ENCODE peak calls at places on chromosomes 7 and 10, in ten cellular contexts. X is NCI-H1092 treated with DMSO at 0.1 percent for 48 hours; O is T-helper 22 cell; R is GM20000; L is iris pigment epithelial cell; D is activated effector memory CD4-positive, alpha-beta T cell treated with Interleukin-2 at 50 U/mL for 16 hours; P is NCI-H2171; J is activated naive CD8-positive, alpha-beta T cell treated with anti-CD3 and anti-CD28 coated beads for 36 hours; E is kidney epithelial cell; W is SW480. B is an unnamed sample.

GRCh38 chr7:152571031-152571430 is 104.9 kb downstream of the XRCC2 start:
- DNase-seq in P (peak; percentile 94), J (no peak), O (no peak), R (no peak), W (no peak), D (no peak), E (no peak), L (no peak), X (peak; percentile 89), B (no peak)

GRCh38 chr10:98416989-98417388 is 2.0 kb upstream of the PYROXD2 start:
- DNase-seq in X (no peak), L (no peak), R (no peak), D (no peak), J (no peak), W (no peak), E (no peak), P (no peak), O (no peak), B (no peak)

GRCh38 chr10:28087675-28088351 is 88.9 kb upstream of the ODAD2 start:
- DNase-seq in L (peak; percentile 94), W (peak; percentile 31), P (no peak), X (no peak), O (no peak), J (no peak), E (no peak), D (no peak), R (no peak), B (no peak)

GRCh38 chr10:62388328-62388727 is 14.2 kb downstream of the ZNF365 start:
- DNase-seq in D (no peak), O (no peak), E (no peak), L (no peak), P (no peak), R (no peak), J (no peak), X (no peak), W (no peak), B (peak; percentile 27)

GRCh38 chr10:103479135-103479534 is at the start of gene CALHM3:
- DNase-seq in O (no peak), P (no peak), R (no peak), W (peak; percentile 90), L (no peak), D (no peak), X (no peak), J (no peak), E (no peak), B (no peak)

GRCh38 chr10:34613491-34613890 is 201.6 kb downstream of the PARD3 start:
- DNase-seq in W (no peak), E (no peak), O (no peak), D (no peak), P (no peak), J (no peak), R (no peak), L (no peak), X (no peak), B (no peak)

GRCh38 chr10:13105184-13105583 is 5.2 kb downstream of the OPTN start:
- DNase-seq in E (no peak), D (no peak), L (peak; percentile 60), O (no peak), X (no peak), P (no peak), R (no peak), J (no peak), W (no peak), B (no peak)

GRCh38 chr10:4227581-4227980 is 442.6 kb upstream of the KLF6 start:
- DNase-seq in X (no peak), O (no peak), D (no peak), R (no peak), J (no peak), W (no peak), P (no peak), E (no peak), L (no peak), B (no peak)

GRCh38 chr10:129365767-129366400 is 101.2 kb upstream of the MGMT start:
- DNase-seq in L (no peak), E (no peak), W (peak; percentile 5), J (peak; percentile 5), D (no peak), X (no peak), O (no peak), P (no peak), R (no peak), B (no peak)

GRCh38 chr7:156673454-156673853 is 32.9 kb downstream of the RNF32 start:
- DNase-seq in J (no peak), O (no peak), P (no peak), R (no peak), L (no peak), X (no peak), E (no peak), D (no peak), W (no peak), B (no peak)

GRCh38 chr10:132765435-132765834 is 20.5 kb downstream of the NKX6-2 start:
- DNase-seq in W (no peak), P (peak; percentile 36), O (no peak), R (no peak), D (no peak), E (no peak), L (no peak), J (no peak), X (no peak), B (no peak)

GRCh38 chr10:22609719-22610118 is 104.7 kb downstream of the PIP4K2A start:
- DNase-seq in W (no peak), O (no peak), J (no peak), L (no peak), X (no peak), E (no peak), P (no peak), R (no peak), D (no peak), B (no peak)

GRCh38 chr10:131496351-131497052 is 185.0 kb upstream of the TCERG1L start:
- DNase-seq in J (no peak), X (no peak), D (no peak), P (no peak), E (no peak), O (no peak), L (no peak), R (no peak), W (no peak), B (no peak)

GRCh38 chr10:17429490-17429889 is 24.9 kb downstream of the ST8SIA6 start:
- DNase-seq in R (no peak), E (no peak), D (no peak), O (no peak), X (no peak), L (no peak), W (no peak), P (no peak), J (no peak), B (no peak)

GRCh38 chr7:37759519-37759918 is 76.0 kb downstream of the GPR141 start:
- DNase-seq in E (no peak), R (no peak), X (no peak), P (peak; percentile 97), O (no peak), J (no peak), W (no peak), L (no peak), D (no peak), B (no peak)

GRCh38 chr10:125016123-125016522 is 74.2 kb downstream of the ZRANB1 start:
- DNase-seq in E (no peak), L (no peak), R (no peak), P (no peak), W (no peak), X (no peak), D (no peak), O (no peak), J (no peak), B (no peak)

GRCh38 chr7:66739953-66740301 is 606 bp upstream of the RABGEF1 start:
- DNase-seq in W (no peak), R (no peak), J (no peak), D (no peak), O (no peak), P (no peak), X (no peak), L (no peak), E (no peak), B (no peak)

GRCh38 chr10:43229208-43230061 is 37.4 kb downstream of the RASGEF1A start:
- DNase-seq in J (peak; percentile 45), E (no peak), L (no peak), X (no peak), W (peak; percentile 39), R (no peak), D (peak; percentile 41), O (peak; percentile 18), P (no peak), B (peak; percentile 9)

B was measured in head of caudate nucleus.